ENCODE peak calls at places on chromosomes 5 and 9, in four cellular contexts. P, E, S and B are unnamed samples. For H3K27me3, the result is how much of the 10 kb centered on the place peaks cover.

GRCh38 chr9:5557606-5558587 is 47.6 kb downstream of the PDCD1LG2 start:
- DNase-seq in P (no peak), E (no peak), S (no peak), B (no peak)

GRCh38 chr5:157494178-157494830 is 34.3 kb downstream of the NIPAL4 start:
- DNase-seq in P (no peak), E (no peak), S (no peak), B (no peak)

GRCh38 chr5:145237843-145238242 is 597.3 kb downstream of the PRELID2 start:
- DNase-seq in P (peak), E (peak), S (peak), B (peak)

GRCh38 chr5:9898319-9898718 is 268.2 kb upstream of the TAS2R1 start:
- DNase-seq in P (peak), E (peak), S (peak), B (peak)

GRCh38 chr5:12245429-12245828 is 341.2 kb upstream of the CTNND2 start:
- DNase-seq in P (no peak), E (no peak), S (no peak), B (no peak)

GRCh38 chr5:57299945-57300344 is 126.1 kb downstream of the GPBP1 start:
- DNase-seq in P (no peak), E (no peak), S (no peak), B (no peak)

GRCh38 chr9:71663216-71663615 is 105.1 kb downstream of the CEMIP2 start:
- DNase-seq in P (no peak), E (no peak), S (no peak), B (no peak)

GRCh38 chr5:122192883-122193496 is 63.6 kb downstream of the ZNF474 start:
- DNase-seq in P (no peak), E (peak), S (peak), B (no peak)

GRCh38 chr9:136996361-136997281 is at the start of gene CLIC3:
- DNase-seq in P (peak), E (peak), S (no peak), B (no peak)

GRCh38 chr9:98356326-98356725 is 100.9 kb upstream of the TBC1D2 start:
- DNase-seq in P (no peak), E (no peak), S (no peak), B (no peak)

GRCh38 chr5:1510151-1510561 is 13.6 kb downstream of the LPCAT1 start:
- DNase-seq in P (peak), E (no peak), S (no peak), B (peak)

GRCh38 chr5:36723921-36724320 is 117.5 kb downstream of the SLC1A3 start:
- DNase-seq in P (no peak), E (no peak), S (no peak), B (no peak)

GRCh38 chr9:121300283-121301119 is 32.5 kb downstream of the GSN start:
- DNase-seq in P (no peak), E (no peak), S (no peak), B (no peak)

GRCh38 chr9:107208121-107208520 is 75.0 kb upstream of the RAD23B start:
- DNase-seq in P (no peak), E (no peak), S (no peak), B (no peak)

GRCh38 chr9:98964201-98964600 is 20.5 kb downstream of the COL15A1 start:
- DNase-seq in P (no peak), E (no peak), S (no peak), B (no peak)

GRCh38 chr9:36924071-36924470 is 110.0 kb downstream of the PAX5 start:
- DNase-seq in P (no peak), E (no peak), S (peak), B (peak)

GRCh38 chr9:93254806-93255519 is 71.0 kb downstream of the WNK2 start:
- DNase-seq in P (peak), E (peak), S (no peak), B (no peak)

GRCh38 chr5:142601432-142601831 is 84.5 kb downstream of the FGF1 start:
- DNase-seq in P (no peak), E (no peak), S (no peak), B (no peak)

GRCh38 chr5:67178085-67178484 is 18.5 kb downstream of the CD180 start:
- DNase-seq in P (no peak), E (no peak), S (no peak), B (no peak)

GRCh38 chr5:147918101-147918500 is 11.8 kb upstream of the C5orf46 start:
- DNase-seq in P (no peak), E (no peak), S (no peak), B (no peak)

GRCh38 chr9:136858844-136859757 is 7.0 kb downstream of the MAMDC4 start:
- DNase-seq in P (no peak), E (peak), S (no peak), B (no peak)

GRCh38 chr9:75170898-75171360 is 82.6 kb downstream of the OSTF1 start:
- DNase-seq in P (no peak), E (no peak), S (no peak), B (peak)

GRCh38 chr5:141686648-141687416 is 4.8 kb upstream of the ARAP3 start:
- DNase-seq in P (peak), E (no peak), S (no peak), B (no peak)

GRCh38 chr5:124660229-124661093 is 86.0 kb downstream of the ZNF608 start:
- DNase-seq in P (no peak), E (peak), S (no peak), B (peak)

GRCh38 chr5:122704247-122705036 is 70.4 kb upstream of the SNX2 start:
- DNase-seq in P (no peak), E (no peak), S (peak), B (peak)

GRCh38 chr5:157516016-157516415 is 56.0 kb downstream of the NIPAL4 start:
- DNase-seq in P (no peak), E (no peak), S (no peak), B (peak)

GRCh38 chr9:12859704-12860251 is 85.0 kb downstream of the LURAP1L start:
- DNase-seq in P (no peak), E (no peak), S (peak), B (peak)

GRCh38 chr5:132680780-132681475 is 7.1 kb downstream of the IL4 start:
- DNase-seq in P (peak), E (no peak), S (no peak), B (no peak)

GRCh38 chr5:134003957-134004625 is 684 bp downstream of the VDAC1 start:
- DNase-seq in P (no peak), E (peak), S (no peak), B (peak)

GRCh38 chr5:133273661-133274596 is 222.1 kb downstream of the HSPA4 start:
- DNase-seq in P (no peak), E (no peak), S (no peak), B (no peak)

GRCh38 chr9:101409079-101409477 is 10.4 kb downstream of the ZNF189 start:
- DNase-seq in P (no peak), E (no peak), S (no peak), B (no peak)

GRCh38 chr5:142540774-142541466 is 145.0 kb downstream of the FGF1 start:
- DNase-seq in P (no peak), E (peak), S (no peak), B (peak)

GRCh38 chr9:107740088-107740980 is 250.8 kb upstream of the KLF4 start:
- DNase-seq in P (no peak), E (peak), S (no peak), B (no peak)

GRCh38 chr5:34580983-34581382 is 75.1 kb upstream of the RAI14 start:
- DNase-seq in P (no peak), E (no peak), S (no peak), B (no peak)

GRCh38 chr5:88172847-88173758 is 95.5 kb downstream of the TMEM161B start:
- DNase-seq in P (peak), E (no peak), S (no peak), B (peak)

GRCh38 chr5:77316871-77317661 is 106.6 kb downstream of the PDE8B start:
- DNase-seq in P (no peak), E (no peak), S (no peak), B (no peak)
- H3K27ac ChIP-seq in P (no peak), E (no peak), S (no peak), B (no peak)

GRCh38 chr5:179327026-179327735 is 18.1 kb downstream of the ADAMTS2 start:
- DNase-seq in P (no peak), E (no peak), S (no peak), B (no peak)
- H3K27me3 ChIP-seq in P (under half), E (under half), S (under half), B (under half)

GRCh38 chr9:105072476-105072875 is 144.5 kb upstream of the ABCA1 start:
- DNase-seq in P (no peak), E (no peak), S (no peak), B (no peak)
- H3K27ac ChIP-seq in P (no peak), E (no peak), S (no peak), B (no peak)

GRCh38 chr9:113640418-113640817 is 176.9 kb downstream of the RGS3 start:
- DNase-seq in P (no peak), E (no peak), S (no peak), B (no peak)
- H3K27me3 ChIP-seq in P (under half), E (under half), S (under half), B (under half)

GRCh38 chr5:172142709-172143215 is 45.3 kb downstream of the STK10 start:
- DNase-seq in P (no peak), E (no peak), S (no peak), B (peak)
- H3K27ac ChIP-seq in P (no peak), E (no peak), S (no peak), B (peak)